ENCODE peak calls at places on chromosomes 7 and 10, in ten cellular contexts. L, Z, J, D, O, I, Q, N, K and E are unnamed samples.

GRCh38 chr7:151773795-151774194 is 103.1 kb downstream of the PRKAG2 start:
- DNase-seq in O (no peak), L (no peak), J (no peak), Q (no peak), K (no peak), Z (no peak), I (no peak), D (no peak), N (peak), E (no peak)

GRCh38 chr10:117647306-117647705 is 104.8 kb downstream of the EMX2 start:
- DNase-seq in Z (no peak), J (no peak), D (peak), O (no peak), K (no peak), I (no peak), N (no peak), Q (no peak), L (no peak), E (no peak)

GRCh38 chr7:94664023-94664422 is 8.1 kb upstream of the SGCE start:
- DNase-seq in Z (no peak), D (no peak), L (no peak), O (no peak), K (no peak), J (no peak), I (peak), N (no peak), Q (no peak), E (no peak)

GRCh38 chr7:1938788-1939433 is 268.8 kb downstream of the ELFN1 start:
- DNase-seq in K (no peak), Z (no peak), Q (no peak), J (no peak), I (no peak), L (no peak), N (no peak), D (peak), O (no peak), E (peak)

GRCh38 chr10:51691135-51691534 is 8.3 kb downstream of the CSTF2T start:
- DNase-seq in Q (no peak), D (no peak), O (no peak), K (no peak), J (no peak), Z (no peak), N (no peak), L (no peak), I (no peak), E (no peak)

GRCh38 chr7:36349626-36350025 is 40.0 kb upstream of the ANLN start:
- DNase-seq in K (no peak), Z (no peak), J (no peak), D (peak), I (no peak), Q (no peak), O (no peak), L (no peak), N (no peak), E (no peak)

GRCh38 chr10:3119796-3120459 is 52.6 kb downstream of the PFKP start:
- DNase-seq in Z (peak), D (peak), K (peak), Q (no peak), I (no peak), O (no peak), L (peak), J (no peak), N (no peak), E (no peak)

GRCh38 chr7:130804156-130804708 is 70.2 kb upstream of the KLF14 start:
- DNase-seq in I (no peak), D (no peak), N (no peak), K (no peak), Z (no peak), O (no peak), L (no peak), Q (no peak), J (no peak), E (no peak)

GRCh38 chr10:74282151-74282852 is 131.3 kb downstream of the ADK start:
- DNase-seq in J (no peak), K (no peak), N (no peak), L (no peak), Z (peak), D (peak), Q (no peak), O (no peak), I (no peak), E (no peak)

GRCh38 chr10:61978965-61979364 is 77.5 kb downstream of the ARID5B start:
- DNase-seq in I (no peak), K (peak), D (no peak), O (peak), N (peak), J (no peak), Q (no peak), L (no peak), Z (no peak), E (no peak)
- TF ChIP-seq CTCF in I (no peak), K (peak), D (no peak), O (peak), N (peak), J (no peak), Q (no peak), L (peak), Z (no peak), E (no peak)

DNA sequence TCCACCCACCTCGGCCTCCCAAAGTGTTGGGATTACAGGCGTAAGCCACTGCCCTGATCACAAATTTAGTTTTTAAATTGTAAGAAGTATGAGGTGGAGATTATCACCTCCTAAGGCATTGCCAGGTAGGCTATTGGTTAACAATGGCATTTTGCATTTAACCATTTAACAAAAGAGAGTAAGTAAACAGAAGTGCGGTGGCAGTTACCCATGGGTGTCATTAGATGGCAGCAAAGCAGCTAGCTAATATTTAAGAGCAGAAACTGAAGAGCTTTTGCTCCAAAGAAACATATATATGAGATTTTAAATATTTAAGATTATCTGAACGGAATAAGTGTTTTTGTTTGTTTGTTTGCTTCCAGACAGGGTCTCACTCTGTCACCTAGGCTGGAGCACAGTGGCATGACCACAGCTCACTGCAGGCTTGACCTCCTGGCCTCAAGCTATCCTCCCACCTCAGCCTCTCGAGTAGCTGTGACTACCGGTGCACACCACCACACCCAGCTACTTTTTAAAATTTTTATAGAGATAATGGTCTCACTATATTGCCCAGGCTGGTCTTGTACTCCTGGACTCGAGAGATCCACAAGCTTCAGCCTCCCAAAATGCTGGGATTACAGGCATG is 325.5 kb upstream of the C7orf33 start:
- DNase-seq in I (no peak), K (peak), Z (peak), L (peak), O (no peak), J (no peak), N (no peak), D (peak), Q (no peak), E (peak)
- TF ChIP-seq CTCF in I (peak), K (peak), Z (peak), L (peak), O (no peak), J (peak), N (peak), D (peak), Q (peak), E (peak)

DNA sequence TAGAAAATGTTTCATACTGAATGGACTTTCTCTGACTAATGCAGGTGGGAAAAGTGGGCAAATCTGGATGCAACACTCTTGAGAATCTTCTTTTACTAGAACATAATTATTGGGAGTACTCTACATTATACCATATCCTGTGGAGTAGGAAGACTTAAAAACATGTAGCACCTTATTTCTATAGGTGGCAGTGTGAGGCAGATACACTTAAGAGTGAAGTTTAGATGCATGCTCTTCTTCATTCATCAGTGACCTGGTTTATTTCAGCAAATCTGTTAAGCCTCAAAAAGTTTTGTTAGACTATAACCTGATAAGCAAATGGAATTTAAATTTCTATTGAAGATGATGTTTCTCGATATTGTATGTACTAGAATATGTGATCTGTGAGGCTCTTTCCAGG is 1087.1 kb upstream of the LRRN3 start:
- DNase-seq in Z (peak), J (no peak), I (no peak), O (no peak), D (no peak), L (no peak), Q (no peak), N (no peak), K (no peak), E (no peak)
- TF ChIP-seq CTCF in Z (no peak), J (no peak), I (no peak), O (no peak), D (no peak), L (peak), Q (no peak), N (no peak), K (peak), E (no peak)

GRCh38 chr7:18119985-18120384 is 92.3 kb upstream of the PRPS1L1 start:
- DNase-seq in N (no peak), Q (no peak), D (peak), Z (peak), O (no peak), K (peak), I (no peak), L (no peak), J (no peak), E (peak)
- TF ChIP-seq CTCF in N (no peak), Q (no peak), D (peak), Z (no peak), O (no peak), K (peak), I (no peak), L (no peak), J (no peak), E (no peak)

DNA sequence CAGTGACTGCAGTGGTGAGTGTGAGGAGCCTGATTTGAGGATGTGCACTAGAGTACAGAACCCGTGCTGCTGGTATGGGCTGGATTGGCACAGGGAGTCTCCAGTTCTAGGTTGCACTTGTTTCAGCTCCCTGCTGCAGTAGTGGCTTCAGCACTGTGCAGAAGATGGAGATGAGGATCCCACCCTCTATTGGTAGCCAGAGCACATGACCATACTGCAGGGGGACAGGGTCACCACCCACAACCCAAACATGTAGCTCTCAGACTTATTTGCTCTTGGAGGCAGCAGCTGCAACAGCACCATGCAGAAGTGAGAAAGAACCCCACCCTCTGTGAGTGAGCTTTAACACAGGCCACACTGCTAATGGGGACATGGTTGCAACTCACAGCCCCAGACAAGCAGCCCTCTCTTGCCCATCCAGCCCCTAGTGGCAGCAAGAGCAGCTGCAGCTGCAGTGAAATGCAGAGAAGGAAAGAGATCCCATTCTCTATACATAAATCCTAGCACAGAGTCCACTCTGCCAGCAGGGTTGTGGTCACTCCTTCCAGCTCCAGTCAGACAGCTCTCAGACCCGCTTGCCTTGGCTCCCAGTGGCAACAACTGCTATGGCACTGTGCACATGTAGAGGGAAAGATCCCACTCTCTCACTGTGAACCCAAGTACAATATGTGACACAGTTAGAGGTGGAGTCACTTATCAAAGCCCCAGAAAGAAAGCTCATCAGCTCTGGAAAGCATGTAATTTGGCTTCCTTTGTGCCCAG is 51.4 kb upstream of the SCIN start:
- DNase-seq in J (no peak), O (no peak), D (peak), Q (no peak), N (no peak), Z (peak), I (no peak), L (no peak), K (peak), E (no peak)
- TF ChIP-seq CTCF in J (no peak), O (no peak), D (peak), Q (peak), N (peak), Z (peak), I (no peak), L (peak), K (peak), E (peak)

DNA sequence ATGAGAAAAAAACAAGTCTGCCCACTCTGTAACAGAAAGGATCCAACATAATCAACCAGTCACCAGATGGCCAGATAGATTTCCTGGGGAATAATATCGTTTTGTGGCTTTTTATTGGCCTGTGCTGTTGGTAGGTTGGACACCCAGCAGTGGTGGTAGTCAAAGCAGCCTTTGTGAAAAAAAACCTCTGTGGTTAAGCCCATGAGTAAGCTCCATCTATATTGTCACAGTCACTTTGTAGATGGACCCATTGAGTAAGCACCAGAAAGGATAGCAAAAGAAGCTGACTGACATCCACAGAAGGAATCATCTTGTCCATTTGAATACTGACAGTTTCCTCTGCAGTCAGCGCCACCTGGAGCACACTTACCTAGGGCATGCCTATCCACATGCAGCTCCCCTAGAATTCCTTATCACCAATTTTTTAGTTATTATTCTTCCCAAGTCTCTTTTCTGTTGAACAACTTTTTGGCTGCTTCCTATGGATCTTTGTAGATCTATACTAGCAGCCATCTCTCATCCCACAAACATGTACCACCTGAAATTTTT is 96.9 kb downstream of the IQUB start:
- DNase-seq in I (no peak), J (no peak), N (no peak), L (no peak), Z (no peak), D (no peak), K (no peak), Q (no peak), O (no peak), E (no peak)
- TF ChIP-seq CTCF in I (no peak), J (no peak), N (no peak), L (no peak), Z (no peak), D (no peak), K (no peak), Q (no peak), O (no peak), E (no peak)